ENCODE peak calls at places on chromosomes 7 and 10, in seven cellular contexts. One of them, this sample, is unnamed.

GRCh38 chr7:70338061-70338460 is 739.8 kb downstream of the AUTS2 start:
- DNase-seq in GM12865: no peak
- DNase-seq in PC-9: no peak
- DNase-seq in cardiac fibroblast: no peak
- DNase-seq in DMS153: no peak
- DNase-seq in ACHN: no peak
- DNase-seq in CD4-positive, alpha-beta T cell: no peak
- DNase-seq in this sample: peak; percentile 61

GRCh38 chr10:15180736-15181135 is 12.2 kb upstream of the NMT2 start:
- DNase-seq in GM12865: no peak
- DNase-seq in PC-9: peak; percentile 56
- DNase-seq in cardiac fibroblast: no peak
- DNase-seq in DMS153: no peak
- DNase-seq in ACHN: no peak
- DNase-seq in CD4-positive, alpha-beta T cell: no peak
- DNase-seq in this sample: no peak

GRCh38 chr10:94364480-94364879 is 1.7 kb upstream of the NOC3L start:
- DNase-seq in GM12865: no peak
- DNase-seq in PC-9: no peak
- DNase-seq in cardiac fibroblast: no peak
- DNase-seq in DMS153: no peak
- DNase-seq in ACHN: no peak
- DNase-seq in CD4-positive, alpha-beta T cell: no peak
- DNase-seq in this sample: no peak

GRCh38 chr7:12431886-12432285 is 28.2 kb upstream of the VWDE start:
- DNase-seq in GM12865: no peak
- DNase-seq in PC-9: no peak
- DNase-seq in cardiac fibroblast: peak; percentile 52
- DNase-seq in DMS153: peak; percentile 33
- DNase-seq in ACHN: no peak
- DNase-seq in CD4-positive, alpha-beta T cell: no peak
- DNase-seq in this sample: peak; percentile 36

GRCh38 chr7:92809397-92810241 is 26.8 kb downstream of the CDK6 start:
- DNase-seq in GM12865: peak; percentile 92
- DNase-seq in PC-9: peak; percentile 86
- DNase-seq in cardiac fibroblast: peak; percentile 93
- DNase-seq in DMS153: peak; percentile 75
- DNase-seq in ACHN: peak; percentile 97
- DNase-seq in CD4-positive, alpha-beta T cell: peak; percentile 25
- DNase-seq in this sample: no peak

GRCh38 chr7:102021841-102022618 is 204.6 kb downstream of the CUX1 start:
- DNase-seq in GM12865: no peak
- DNase-seq in PC-9: no peak
- DNase-seq in cardiac fibroblast: no peak
- DNase-seq in DMS153: no peak
- DNase-seq in ACHN: no peak
- DNase-seq in CD4-positive, alpha-beta T cell: no peak
- DNase-seq in this sample: no peak

GRCh38 chr7:55534262-55534915 is 37.9 kb downstream of the VOPP1 start:
- DNase-seq in GM12865: peak; percentile 98
- DNase-seq in PC-9: peak; percentile 100
- DNase-seq in cardiac fibroblast: peak; percentile 86
- DNase-seq in DMS153: no peak
- DNase-seq in ACHN: peak; percentile 51
- DNase-seq in CD4-positive, alpha-beta T cell: peak; percentile 38
- DNase-seq in this sample: no peak

GRCh38 chr10:49518982-49519578 is 19.8 kb downstream of the ERCC6 start:
- DNase-seq in GM12865: peak; percentile 54
- DNase-seq in PC-9: no peak
- DNase-seq in cardiac fibroblast: peak; percentile 70
- DNase-seq in DMS153: no peak
- DNase-seq in ACHN: peak; percentile 54
- DNase-seq in CD4-positive, alpha-beta T cell: no peak
- DNase-seq in this sample: peak; percentile 38

GRCh38 chr10:102965455-102965854 is 47.4 kb downstream of the CNNM2 start:
- DNase-seq in GM12865: no peak
- DNase-seq in PC-9: no peak
- DNase-seq in cardiac fibroblast: no peak
- DNase-seq in DMS153: no peak
- DNase-seq in ACHN: no peak
- DNase-seq in CD4-positive, alpha-beta T cell: no peak
- DNase-seq in this sample: no peak

GRCh38 chr7:158997110-158997453 is 140.7 kb downstream of the DYNC2I1 start:
- DNase-seq in GM12865: no peak
- DNase-seq in PC-9: no peak
- DNase-seq in cardiac fibroblast: no peak
- DNase-seq in DMS153: no peak
- DNase-seq in ACHN: no peak
- DNase-seq in CD4-positive, alpha-beta T cell: no peak
- DNase-seq in this sample: no peak

GRCh38 chr7:134444198-134444960 is 14.5 kb downstream of the AKR1B1 start:
- DNase-seq in GM12865: no peak
- DNase-seq in PC-9: peak; percentile 21
- DNase-seq in cardiac fibroblast: no peak
- DNase-seq in DMS153: no peak
- DNase-seq in ACHN: no peak
- DNase-seq in CD4-positive, alpha-beta T cell: no peak
- DNase-seq in this sample: no peak

GRCh38 chr7:134799387-134799786 is 20.0 kb downstream of the CALD1 start:
- DNase-seq in GM12865: no peak
- DNase-seq in PC-9: no peak
- DNase-seq in cardiac fibroblast: no peak
- DNase-seq in DMS153: no peak
- DNase-seq in ACHN: no peak
- DNase-seq in CD4-positive, alpha-beta T cell: no peak
- DNase-seq in this sample: no peak

GRCh38 chr7:90188281-90188680 is 23.3 kb upstream of the STEAP2 start:
- DNase-seq in GM12865: peak; percentile 9
- DNase-seq in PC-9: no peak
- DNase-seq in cardiac fibroblast: no peak
- DNase-seq in DMS153: no peak
- DNase-seq in ACHN: no peak
- DNase-seq in CD4-positive, alpha-beta T cell: no peak
- DNase-seq in this sample: no peak

GRCh38 chr7:111018960-111019835 is 71.7 kb upstream of the LRRN3 start:
- DNase-seq in GM12865: no peak
- DNase-seq in PC-9: no peak
- DNase-seq in cardiac fibroblast: no peak
- DNase-seq in DMS153: no peak
- DNase-seq in ACHN: no peak
- DNase-seq in CD4-positive, alpha-beta T cell: no peak
- DNase-seq in this sample: no peak

GRCh38 chr7:155282671-155283070 is 15.0 kb upstream of the INSIG1 start:
- DNase-seq in GM12865: no peak
- DNase-seq in PC-9: no peak
- DNase-seq in cardiac fibroblast: no peak
- DNase-seq in DMS153: no peak
- DNase-seq in ACHN: no peak
- DNase-seq in CD4-positive, alpha-beta T cell: no peak
- DNase-seq in this sample: no peak

GRCh38 chr7:101630591-101630990 is 1.5 kb upstream of the MYL10 start:
- DNase-seq in GM12865: no peak
- DNase-seq in PC-9: peak; percentile 40
- DNase-seq in cardiac fibroblast: peak; percentile 38
- DNase-seq in DMS153: no peak
- DNase-seq in ACHN: peak; percentile 48
- DNase-seq in CD4-positive, alpha-beta T cell: no peak
- DNase-seq in this sample: no peak

GRCh38 chr7:91995391-91995790 is 54.7 kb downstream of the AKAP9 start:
- DNase-seq in GM12865: peak; percentile 83
- DNase-seq in PC-9: no peak
- DNase-seq in cardiac fibroblast: no peak
- DNase-seq in DMS153: no peak
- DNase-seq in ACHN: no peak
- DNase-seq in CD4-positive, alpha-beta T cell: no peak
- DNase-seq in this sample: no peak

GRCh38 chr10:118662228-118663035 is 67.0 kb upstream of the PRLHR start:
- DNase-seq in GM12865: no peak
- DNase-seq in PC-9: no peak
- DNase-seq in cardiac fibroblast: no peak
- DNase-seq in DMS153: peak; percentile 4
- DNase-seq in ACHN: no peak
- DNase-seq in CD4-positive, alpha-beta T cell: no peak
- DNase-seq in this sample: no peak

GRCh38 chr7:102069913-102070629 is 216.6 kb upstream of the SH2B2 start:
- DNase-seq in GM12865: no peak
- DNase-seq in PC-9: no peak
- DNase-seq in cardiac fibroblast: no peak
- DNase-seq in DMS153: no peak
- DNase-seq in ACHN: no peak
- DNase-seq in CD4-positive, alpha-beta T cell: no peak
- DNase-seq in this sample: no peak

GRCh38 chr7:111640416-111640815 is 78.1 kb upstream of the IMMP2L start:
- DNase-seq in GM12865: no peak
- DNase-seq in PC-9: no peak
- DNase-seq in cardiac fibroblast: no peak
- DNase-seq in DMS153: no peak
- DNase-seq in ACHN: no peak
- DNase-seq in CD4-positive, alpha-beta T cell: no peak
- DNase-seq in this sample: no peak

GRCh38 chr7:65983965-65984654 is 2.1 kb upstream of the GUSB start:
- DNase-seq in GM12865: no peak
- DNase-seq in PC-9: peak; percentile 84
- DNase-seq in cardiac fibroblast: peak; percentile 16
- DNase-seq in DMS153: no peak
- DNase-seq in ACHN: peak; percentile 81
- DNase-seq in CD4-positive, alpha-beta T cell: no peak
- DNase-seq in this sample: no peak

GRCh38 chr7:66403562-66403961 is 198.4 kb downstream of the TPST1 start:
- DNase-seq in GM12865: no peak
- DNase-seq in PC-9: no peak
- DNase-seq in cardiac fibroblast: no peak
- DNase-seq in DMS153: no peak
- DNase-seq in ACHN: no peak
- DNase-seq in CD4-positive, alpha-beta T cell: no peak
- DNase-seq in this sample: no peak

GRCh38 chr10:127776816-127777215 is 39.8 kb downstream of the FOXI2 start:
- DNase-seq in GM12865: peak; percentile 41
- DNase-seq in PC-9: no peak
- DNase-seq in cardiac fibroblast: no peak
- DNase-seq in DMS153: no peak
- DNase-seq in ACHN: no peak
- DNase-seq in CD4-positive, alpha-beta T cell: no peak
- DNase-seq in this sample: no peak

GRCh38 chr7:118214051-118214832 is 10.3 kb upstream of the ANKRD7 start:
- DNase-seq in GM12865: peak; percentile 91
- DNase-seq in PC-9: no peak
- DNase-seq in cardiac fibroblast: peak; percentile 78
- DNase-seq in DMS153: peak; percentile 68
- DNase-seq in ACHN: peak; percentile 85
- DNase-seq in CD4-positive, alpha-beta T cell: peak; percentile 30
- DNase-seq in this sample: peak; percentile 93

GRCh38 chr10:61136151-61136550 is 192.2 kb upstream of the RHOBTB1 start:
- DNase-seq in GM12865: no peak
- DNase-seq in PC-9: no peak
- DNase-seq in cardiac fibroblast: peak; percentile 47
- DNase-seq in DMS153: no peak
- DNase-seq in ACHN: no peak
- DNase-seq in CD4-positive, alpha-beta T cell: no peak
- DNase-seq in this sample: no peak

GRCh38 chr7:142930126-142930730 is 3.3 kb downstream of the TRPV5 start:
- DNase-seq in GM12865: no peak
- DNase-seq in PC-9: no peak
- DNase-seq in cardiac fibroblast: no peak
- DNase-seq in DMS153: no peak
- DNase-seq in ACHN: no peak
- DNase-seq in CD4-positive, alpha-beta T cell: no peak
- DNase-seq in this sample: no peak

GRCh38 chr10:14476641-14477407 is 146.1 kb upstream of the FRMD4A start:
- DNase-seq in GM12865: no peak
- DNase-seq in PC-9: peak; percentile 40
- DNase-seq in cardiac fibroblast: peak; percentile 67
- DNase-seq in DMS153: no peak
- DNase-seq in ACHN: peak; percentile 84
- DNase-seq in CD4-positive, alpha-beta T cell: no peak
- DNase-seq in this sample: no peak

GRCh38 chr10:121154846-121155245 is 303.7 kb downstream of the WDR11 start:
- DNase-seq in GM12865: no peak
- DNase-seq in PC-9: no peak
- DNase-seq in cardiac fibroblast: no peak
- DNase-seq in DMS153: peak; percentile 72
- DNase-seq in ACHN: no peak
- DNase-seq in CD4-positive, alpha-beta T cell: no peak
- DNase-seq in this sample: peak; percentile 49

GRCh38 chr10:114943000-114943399 is 5.0 kb downstream of the TRUB1 start:
- DNase-seq in GM12865: no peak
- DNase-seq in PC-9: no peak
- DNase-seq in cardiac fibroblast: no peak
- DNase-seq in DMS153: no peak
- DNase-seq in ACHN: no peak
- DNase-seq in CD4-positive, alpha-beta T cell: no peak
- DNase-seq in this sample: no peak

This sample was measured in NCI-H146.